ENCODE peak calls at places on chromosomes 3 and 15, in nine cellular contexts. G is K562, S is GM12878, W is BJ, H is psoas muscle, Q is kidney epithelial cell, T is BE2C, K is tibial artery, A is neural progenitor cell. I is an unnamed sample. For H3K36me3, the result is how much of the 10 kb centered on the place peaks cover.

GRCh38 chr3:14775011-14775410 is 43.8 kb upstream of the FGD5 start:
- DNase-seq in S (no peak), H (no peak), Q (no peak), A (no peak), T (no peak), W (no peak), G (no peak), K (no peak), I (no peak)

GRCh38 chr3:137970914-137971831 is 38.8 kb upstream of the CLDN18 start:
- DNase-seq in G (peak), Q (peak), A (peak), W (no peak), H (peak), K (peak), S (no peak), T (peak), I (peak)

GRCh38 chr15:92618121-92618520 is 37.5 kb downstream of the FAM174B start:
- DNase-seq in H (no peak), S (no peak), K (peak), W (no peak), Q (no peak), A (no peak), G (no peak), T (no peak), I (no peak)

GRCh38 chr15:31328999-31329639 is 2.5 kb downstream of the KLF13 start:
- DNase-seq in A (peak), H (peak), S (no peak), Q (no peak), G (peak), W (no peak), K (no peak), T (no peak), I (peak)

GRCh38 chr3:8455451-8456117 is 46.0 kb upstream of the LMCD1 start:
- DNase-seq in T (no peak), S (no peak), G (no peak), K (no peak), W (no peak), A (no peak), H (no peak), Q (no peak), I (no peak)

GRCh38 chr3:129101370-129102138 is 20.1 kb downstream of the RAB43 start:
- DNase-seq in K (no peak), H (no peak), S (no peak), W (no peak), T (no peak), G (no peak), Q (no peak), A (no peak), I (no peak)

GRCh38 chr15:63985221-63986184 is 60.8 kb downstream of the DAPK2 start:
- DNase-seq in S (no peak), K (peak), T (no peak), Q (no peak), W (no peak), A (no peak), G (no peak), H (peak), I (no peak)

GRCh38 chr3:71101014-71101413 is 482.5 kb downstream of the FOXP1 start:
- DNase-seq in H (no peak), K (no peak), S (no peak), W (no peak), G (peak), A (no peak), T (no peak), Q (no peak), I (no peak)

GRCh38 chr3:112651516-112651915 is 10.6 kb upstream of the CCDC80 start:
- DNase-seq in G (no peak), Q (no peak), A (no peak), T (no peak), S (no peak), W (peak), K (no peak), H (no peak), I (no peak)

GRCh38 chr3:149605902-149606301 is 51.9 kb downstream of the WWTR1 start:
- DNase-seq in H (no peak), T (no peak), W (peak), Q (no peak), K (no peak), A (no peak), G (no peak), S (no peak), I (no peak)

GRCh38 chr3:149621218-149622005 is 36.4 kb downstream of the WWTR1 start:
- DNase-seq in A (no peak), K (no peak), Q (peak), S (no peak), T (no peak), W (peak), H (no peak), G (no peak), I (no peak)

GRCh38 chr3:197300361-197300760 is 1.9 kb upstream of the DLG1 start:
- DNase-seq in S (no peak), K (no peak), Q (no peak), H (no peak), W (no peak), A (no peak), T (no peak), G (no peak), I (no peak)

GRCh38 chr3:50617096-50617791 is at the start of gene MAPKAPK3:
- DNase-seq in A (peak), W (no peak), T (no peak), G (peak), K (peak), H (peak), S (no peak), Q (no peak), I (no peak)

GRCh38 chr3:10917176-10917575 is 75.4 kb upstream of the SLC6A1 start:
- DNase-seq in H (no peak), W (no peak), S (no peak), T (no peak), G (no peak), Q (no peak), K (no peak), A (no peak), I (no peak)

GRCh38 chr15:64806509-64806908 is 18.9 kb downstream of the PIF1 start:
- DNase-seq in H (no peak), S (no peak), G (no peak), Q (no peak), W (no peak), K (no peak), A (no peak), T (no peak), I (no peak)

GRCh38 chr3:15527031-15527459 is 5.5 kb upstream of the COLQ start:
- DNase-seq in H (no peak), S (no peak), T (peak), W (no peak), G (peak), Q (no peak), A (peak), K (peak), I (no peak)

GRCh38 chr15:84773716-84774115 is 25.3 kb downstream of the ZNF592 start:
- DNase-seq in A (no peak), W (no peak), T (no peak), Q (no peak), K (no peak), S (no peak), G (no peak), H (no peak), I (no peak)

GRCh38 chr3:154872089-154872488 is 208.0 kb upstream of the MME start:
- DNase-seq in W (no peak), T (no peak), A (no peak), S (no peak), G (no peak), Q (peak), H (no peak), K (no peak), I (no peak)

GRCh38 chr3:133196527-133196926 is 158.3 kb downstream of the TMEM108 start:
- DNase-seq in S (no peak), Q (no peak), T (no peak), W (no peak), G (no peak), K (no peak), H (no peak), A (no peak), I (no peak)

GRCh38 chr3:16516695-16517481 is 3.4 kb upstream of the RFTN1 start:
- DNase-seq in Q (peak), A (peak), T (peak), S (no peak), K (no peak), G (peak), H (peak), W (no peak), I (peak)

GRCh38 chr3:55607844-55608243 is 120.7 kb upstream of the WNT5A start:
- DNase-seq in W (no peak), K (no peak), H (no peak), A (no peak), S (peak), Q (no peak), G (no peak), T (no peak), I (peak)

GRCh38 chr3:128794067-128794768 is 68.2 kb downstream of the RAB7A start:
- DNase-seq in W (peak), K (no peak), Q (peak), T (no peak), A (no peak), H (no peak), S (no peak), G (peak), I (no peak)

GRCh38 chr15:29612701-29613100 is 209.6 kb downstream of the TJP1 start:
- DNase-seq in W (no peak), S (no peak), A (no peak), K (no peak), H (no peak), Q (no peak), G (no peak), T (no peak), I (no peak)

GRCh38 chr15:29615791-29616190 is 206.5 kb downstream of the TJP1 start:
- DNase-seq in Q (no peak), G (no peak), H (no peak), A (no peak), S (no peak), W (no peak), T (no peak), K (no peak), I (no peak)

GRCh38 chr15:29616512-29616911 is 205.8 kb downstream of the TJP1 start:
- DNase-seq in T (no peak), W (no peak), G (no peak), S (no peak), K (no peak), A (no peak), Q (no peak), H (no peak), I (no peak)

GRCh38 chr15:29612096-29612495 is 210.2 kb downstream of the TJP1 start:
- DNase-seq in Q (peak), T (no peak), H (no peak), W (peak), G (no peak), A (peak), K (no peak), S (no peak), I (no peak)

DNA sequence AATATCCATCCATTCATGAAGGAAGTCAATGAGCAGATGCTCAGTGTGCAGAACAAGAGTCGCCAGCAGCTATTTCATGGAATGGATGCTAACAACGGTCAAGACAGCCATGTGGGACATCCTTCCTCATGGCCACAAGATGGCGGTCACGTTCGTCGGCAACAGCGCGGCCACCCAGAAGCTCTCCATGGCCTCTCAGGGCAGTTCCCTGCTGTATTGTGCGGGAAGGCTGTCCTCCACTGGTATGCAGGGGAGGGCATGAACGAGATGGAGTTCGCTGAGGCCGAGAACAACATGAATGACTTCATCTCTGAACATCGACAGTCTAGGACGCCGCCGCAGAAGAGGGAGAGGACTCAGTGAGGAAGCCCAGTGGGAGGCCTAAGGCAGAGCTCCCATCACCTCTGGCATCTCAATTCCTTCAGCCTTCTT is 208.3 kb downstream of the TJP1 start:
- DNase-seq in Q (no peak), K (no peak), A (peak), T (peak), H (no peak), W (no peak), S (no peak), G (peak), I (no peak)
- TF ChIP-seq CTCF in Q (no peak), K (no peak), A (peak), T (peak), H (no peak), W (no peak), S (no peak), G (peak), I (peak)

DNA sequence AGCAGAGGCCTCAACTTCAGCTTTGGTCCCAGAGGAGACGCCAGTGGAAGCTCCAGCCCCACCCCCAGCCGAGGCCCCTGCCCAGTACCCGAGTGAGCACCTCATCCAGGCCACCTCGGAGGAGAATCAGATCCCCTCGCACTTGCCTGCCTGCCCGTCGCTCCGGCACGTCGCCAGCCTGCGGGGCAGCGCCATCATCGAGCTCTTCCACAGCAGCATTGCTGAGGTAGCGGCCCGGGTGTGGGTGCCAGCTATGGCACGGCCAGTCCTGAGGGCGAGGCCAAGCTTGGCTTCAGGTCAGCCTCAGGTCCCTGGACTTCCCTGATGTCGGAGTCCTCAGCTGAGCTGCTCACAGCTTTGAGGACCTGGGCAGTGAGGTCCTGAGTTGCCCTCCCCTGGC is 5.7 kb upstream of the STAB1 start:
- DNase-seq in W (no peak), G (no peak), A (no peak), T (no peak), H (peak), K (no peak), S (no peak), Q (no peak), I (no peak)
- H3K36me3 ChIP-seq in W (half or more), G (half or more), A (under half), T (under half), H (under half), K (half or more), S (under half), Q (under half), I (under half)

DNA sequence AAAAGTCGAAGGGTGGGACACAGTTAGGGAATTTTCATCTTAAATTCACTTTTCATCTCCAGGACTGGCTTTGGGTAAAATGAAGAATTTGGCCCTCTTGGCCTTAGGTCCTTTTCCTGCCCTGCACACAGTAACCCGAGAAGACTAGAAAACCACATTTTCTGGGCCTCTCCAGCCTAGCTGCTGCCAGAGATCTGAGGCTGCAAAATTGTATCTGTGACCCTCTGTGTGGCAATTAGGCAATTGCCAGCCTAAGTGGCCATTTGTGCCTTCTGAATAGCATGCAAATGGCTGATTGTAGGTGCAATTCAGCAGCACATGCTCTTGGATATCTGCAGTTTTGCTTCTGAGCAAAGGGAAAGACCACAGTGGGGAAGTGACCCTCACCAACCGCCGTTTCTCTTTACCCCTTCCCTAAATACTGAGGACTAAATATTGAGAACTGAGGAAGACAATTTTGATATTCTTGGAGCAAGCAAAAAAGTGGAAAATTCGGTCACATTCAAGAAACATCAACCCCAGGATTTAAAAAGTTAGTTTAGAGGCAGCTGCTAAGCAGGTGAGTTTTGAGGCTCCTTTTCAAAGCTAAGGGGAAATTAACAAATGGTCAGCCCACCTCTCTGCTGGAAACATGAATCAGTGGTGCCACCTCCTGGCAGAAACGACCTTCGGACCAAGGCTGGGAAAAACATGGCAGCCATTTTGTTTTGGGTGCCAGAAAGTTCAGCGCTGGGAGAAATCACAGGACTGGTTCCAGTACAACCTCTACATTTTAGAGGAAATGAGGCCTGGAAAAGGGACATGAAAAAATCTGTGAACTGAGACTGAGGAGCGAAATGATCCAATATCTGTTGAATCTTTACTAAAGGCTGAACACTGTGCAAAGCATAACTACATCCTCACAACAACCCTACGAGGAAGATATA is 56.6 kb upstream of the PRTG start:
- DNase-seq in W (no peak), T (peak), G (peak), H (no peak), S (peak), K (no peak), Q (peak), A (peak), I (no peak)
- TF ChIP-seq CTCF in W (peak), T (peak), G (peak), H (peak), S (peak), K (no peak), Q (peak), A (peak), I (peak)

GRCh38 chr3:156691920-156692319 is 17.5 kb downstream of the TIPARP start:
- DNase-seq in H (no peak), K (no peak), A (no peak), W (peak), S (no peak), T (no peak), Q (no peak), G (no peak), I (no peak)

GRCh38 chr3:156685752-156686151 is 11.4 kb downstream of the TIPARP start:
- DNase-seq in G (no peak), A (no peak), Q (no peak), K (no peak), H (no peak), W (no peak), T (no peak), S (no peak), I (no peak)

GRCh38 chr3:156687023-156687422 is 12.6 kb downstream of the TIPARP start:
- DNase-seq in Q (no peak), A (no peak), G (no peak), T (no peak), K (no peak), W (no peak), S (no peak), H (no peak), I (no peak)

GRCh38 chr3:156689589-156689988 is 15.2 kb downstream of the TIPARP start:
- DNase-seq in G (peak), Q (no peak), S (no peak), H (no peak), K (no peak), W (no peak), T (no peak), A (no peak), I (no peak)

DNA sequence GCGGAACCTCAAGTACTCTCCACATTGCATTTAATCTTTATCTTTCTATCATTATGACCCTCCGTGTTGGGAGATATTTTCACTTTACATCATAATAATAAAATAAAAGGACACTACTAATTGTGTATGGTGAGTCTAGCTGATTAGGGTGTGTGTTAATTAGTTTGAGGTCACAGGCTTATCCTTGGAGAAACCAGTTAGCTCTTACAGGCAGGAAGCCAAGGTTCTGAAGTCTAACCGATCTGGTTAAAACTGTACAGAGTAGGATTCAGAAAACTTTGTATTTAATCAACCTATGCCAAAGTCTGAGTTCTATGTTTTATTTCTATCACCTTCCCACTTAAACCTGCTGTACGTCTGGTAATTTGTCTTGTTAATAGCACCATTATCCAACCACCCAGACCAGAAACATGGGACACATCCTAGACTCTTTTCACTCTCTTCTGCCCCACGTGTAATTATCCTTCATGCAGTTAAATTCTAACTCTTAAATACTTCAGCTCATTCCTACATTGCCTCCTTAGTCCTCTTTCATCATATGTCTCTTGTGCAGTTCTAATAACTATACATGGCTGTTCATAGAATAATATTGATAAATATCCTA is 14.6 kb downstream of the TIPARP start:
- DNase-seq in G (no peak), H (no peak), K (no peak), Q (no peak), W (no peak), A (no peak), T (no peak), S (no peak), I (no peak)
- H3K36me3 ChIP-seq in G (half or more), H (under half), K (under half), Q (under half), W (under half), A (under half), T (under half), S (under half), I (under half)

GRCh38 chr15:33226559-33227181 is 32.2 kb upstream of the FMN1 start:
- DNase-seq in A (peak), G (peak), T (peak), S (peak), H (no peak), W (no peak), K (peak), Q (peak), I (peak)
- TF ChIP-seq CTCF in A (peak), G (peak), T (peak), S (peak), H (peak), W (peak), K (peak), Q (peak), I (peak)

I was measured in GM06990.